ENCODE peak calls at places on chromosome 22, in eight cellular contexts. One of them, this sample, is unnamed.

GRCh38 chr22:24506802-24507438 is 11.8 kb downstream of the UPB1 start:
- DNase-seq in B cell: no peak
- DNase-seq in NCI-H2171 treated with DMSO at 0.1 percent for 48 hours: peak
- DNase-seq in naive thymus-derived CD8-positive, alpha-beta T cell: no peak
- DNase-seq in T-helper 2 cell: no peak
- DNase-seq in testis: no peak
- DNase-seq in HTR-8/SVneo: no peak
- DNase-seq in caudate nucleus: no peak
- DNase-seq in this sample: no peak

GRCh38 chr22:35299217-35299716 is 427 bp upstream of the TOM1 start:
- DNase-seq in B cell: peak
- DNase-seq in NCI-H2171 treated with DMSO at 0.1 percent for 48 hours: peak
- DNase-seq in naive thymus-derived CD8-positive, alpha-beta T cell: peak
- DNase-seq in T-helper 2 cell: no peak
- DNase-seq in testis: no peak
- DNase-seq in HTR-8/SVneo: no peak
- DNase-seq in caudate nucleus: no peak
- DNase-seq in this sample: no peak

GRCh38 chr22:42269407-42270177 is 861 bp downstream of the TCF20 start:
- DNase-seq in B cell: peak
- DNase-seq in NCI-H2171 treated with DMSO at 0.1 percent for 48 hours: peak
- DNase-seq in naive thymus-derived CD8-positive, alpha-beta T cell: peak
- DNase-seq in T-helper 2 cell: peak
- DNase-seq in testis: peak
- DNase-seq in HTR-8/SVneo: peak
- DNase-seq in caudate nucleus: no peak
- DNase-seq in this sample: no peak

GRCh38 chr22:39178206-39179111 is 26.0 kb upstream of the CBX7 start:
- DNase-seq in B cell: no peak
- DNase-seq in NCI-H2171 treated with DMSO at 0.1 percent for 48 hours: no peak
- DNase-seq in naive thymus-derived CD8-positive, alpha-beta T cell: no peak
- DNase-seq in T-helper 2 cell: no peak
- DNase-seq in testis: no peak
- DNase-seq in HTR-8/SVneo: no peak
- DNase-seq in caudate nucleus: no peak
- DNase-seq in this sample: no peak

GRCh38 chr22:44284711-44285110 is 28.0 kb downstream of the SHISAL1 start:
- DNase-seq in B cell: no peak
- DNase-seq in NCI-H2171 treated with DMSO at 0.1 percent for 48 hours: no peak
- DNase-seq in naive thymus-derived CD8-positive, alpha-beta T cell: no peak
- DNase-seq in T-helper 2 cell: no peak
- DNase-seq in testis: no peak
- DNase-seq in HTR-8/SVneo: no peak
- DNase-seq in caudate nucleus: no peak
- DNase-seq in this sample: no peak

GRCh38 chr22:42072606-42073330 is 1.3 kb upstream of the PHETA2 start:
- DNase-seq in B cell: no peak
- DNase-seq in NCI-H2171 treated with DMSO at 0.1 percent for 48 hours: no peak
- DNase-seq in naive thymus-derived CD8-positive, alpha-beta T cell: no peak
- DNase-seq in T-helper 2 cell: no peak
- DNase-seq in testis: no peak
- DNase-seq in HTR-8/SVneo: no peak
- DNase-seq in caudate nucleus: no peak
- DNase-seq in this sample: no peak

GRCh38 chr22:18012528-18012927 is 11.8 kb downstream of the MICAL3 start:
- DNase-seq in B cell: no peak
- DNase-seq in NCI-H2171 treated with DMSO at 0.1 percent for 48 hours: no peak
- DNase-seq in naive thymus-derived CD8-positive, alpha-beta T cell: no peak
- DNase-seq in T-helper 2 cell: no peak
- DNase-seq in testis: no peak
- DNase-seq in HTR-8/SVneo: no peak
- DNase-seq in caudate nucleus: no peak
- DNase-seq in this sample: no peak

GRCh38 chr22:47296405-47297260 is 534.2 kb downstream of the TBC1D22A start:
- DNase-seq in B cell: no peak
- DNase-seq in NCI-H2171 treated with DMSO at 0.1 percent for 48 hours: no peak
- DNase-seq in naive thymus-derived CD8-positive, alpha-beta T cell: no peak
- DNase-seq in T-helper 2 cell: no peak
- DNase-seq in testis: peak
- DNase-seq in HTR-8/SVneo: no peak
- DNase-seq in caudate nucleus: no peak
- DNase-seq in this sample: no peak

GRCh38 chr22:48660795-48661740 is 1166.6 kb downstream of the BRD1 start:
- DNase-seq in B cell: no peak
- DNase-seq in NCI-H2171 treated with DMSO at 0.1 percent for 48 hours: no peak
- DNase-seq in naive thymus-derived CD8-positive, alpha-beta T cell: no peak
- DNase-seq in T-helper 2 cell: no peak
- DNase-seq in testis: no peak
- DNase-seq in HTR-8/SVneo: no peak
- DNase-seq in caudate nucleus: no peak
- DNase-seq in this sample: no peak

GRCh38 chr22:48546653-48547424 is 1280.8 kb downstream of the BRD1 start:
- DNase-seq in B cell: no peak
- DNase-seq in NCI-H2171 treated with DMSO at 0.1 percent for 48 hours: no peak
- DNase-seq in naive thymus-derived CD8-positive, alpha-beta T cell: no peak
- DNase-seq in T-helper 2 cell: no peak
- DNase-seq in testis: no peak
- DNase-seq in HTR-8/SVneo: no peak
- DNase-seq in caudate nucleus: no peak
- DNase-seq in this sample: no peak

GRCh38 chr22:38868886-38869381 is 3.1 kb downstream of the CBX6 start:
- DNase-seq in B cell: peak
- DNase-seq in NCI-H2171 treated with DMSO at 0.1 percent for 48 hours: peak
- DNase-seq in naive thymus-derived CD8-positive, alpha-beta T cell: peak
- DNase-seq in T-helper 2 cell: peak
- DNase-seq in testis: peak
- DNase-seq in HTR-8/SVneo: peak
- DNase-seq in caudate nucleus: no peak
- DNase-seq in this sample: peak

GRCh38 chr22:29816539-29816938 is 21.5 kb downstream of the ASCC2 start:
- DNase-seq in B cell: no peak
- DNase-seq in NCI-H2171 treated with DMSO at 0.1 percent for 48 hours: peak
- DNase-seq in naive thymus-derived CD8-positive, alpha-beta T cell: no peak
- DNase-seq in T-helper 2 cell: no peak
- DNase-seq in testis: no peak
- DNase-seq in HTR-8/SVneo: no peak
- DNase-seq in caudate nucleus: no peak
- DNase-seq in this sample: no peak

GRCh38 chr22:50507421-50507990 is at the start of gene LMF2:
- DNase-seq in B cell: peak
- DNase-seq in NCI-H2171 treated with DMSO at 0.1 percent for 48 hours: no peak
- DNase-seq in naive thymus-derived CD8-positive, alpha-beta T cell: peak
- DNase-seq in T-helper 2 cell: peak
- DNase-seq in testis: peak
- DNase-seq in HTR-8/SVneo: peak
- DNase-seq in caudate nucleus: peak
- DNase-seq in this sample: no peak

GRCh38 chr22:21942407-21942895 is 10.2 kb downstream of the PPM1F start:
- DNase-seq in B cell: no peak
- DNase-seq in NCI-H2171 treated with DMSO at 0.1 percent for 48 hours: no peak
- DNase-seq in naive thymus-derived CD8-positive, alpha-beta T cell: peak
- DNase-seq in T-helper 2 cell: no peak
- DNase-seq in testis: no peak
- DNase-seq in HTR-8/SVneo: peak
- DNase-seq in caudate nucleus: no peak
- DNase-seq in this sample: peak

GRCh38 chr22:29926057-29926456 is 43.1 kb downstream of the MTMR3 start:
- DNase-seq in B cell: no peak
- DNase-seq in NCI-H2171 treated with DMSO at 0.1 percent for 48 hours: no peak
- DNase-seq in naive thymus-derived CD8-positive, alpha-beta T cell: no peak
- DNase-seq in T-helper 2 cell: no peak
- DNase-seq in testis: no peak
- DNase-seq in HTR-8/SVneo: no peak
- DNase-seq in caudate nucleus: no peak
- DNase-seq in this sample: no peak

GRCh38 chr22:27792452-27793165 is 8.9 kb downstream of the MN1 start:
- DNase-seq in B cell: no peak
- DNase-seq in NCI-H2171 treated with DMSO at 0.1 percent for 48 hours: peak
- DNase-seq in naive thymus-derived CD8-positive, alpha-beta T cell: no peak
- DNase-seq in T-helper 2 cell: no peak
- DNase-seq in testis: no peak
- DNase-seq in HTR-8/SVneo: no peak
- DNase-seq in caudate nucleus: no peak
- DNase-seq in this sample: no peak

GRCh38 chr22:24688294-24688693 is 85.3 kb downstream of the GGT1 start:
- DNase-seq in B cell: no peak
- DNase-seq in NCI-H2171 treated with DMSO at 0.1 percent for 48 hours: no peak
- DNase-seq in naive thymus-derived CD8-positive, alpha-beta T cell: no peak
- DNase-seq in T-helper 2 cell: no peak
- DNase-seq in testis: no peak
- DNase-seq in HTR-8/SVneo: no peak
- DNase-seq in caudate nucleus: no peak
- DNase-seq in this sample: no peak

GRCh38 chr22:32917577-32918375 is 116.3 kb downstream of the TIMP3 start:
- DNase-seq in B cell: no peak
- DNase-seq in NCI-H2171 treated with DMSO at 0.1 percent for 48 hours: peak
- DNase-seq in naive thymus-derived CD8-positive, alpha-beta T cell: no peak
- DNase-seq in T-helper 2 cell: no peak
- DNase-seq in testis: no peak
- DNase-seq in HTR-8/SVneo: no peak
- DNase-seq in caudate nucleus: no peak
- DNase-seq in this sample: no peak

GRCh38 chr22:24486501-24486921 is 8.6 kb upstream of the UPB1 start:
- DNase-seq in B cell: no peak
- DNase-seq in NCI-H2171 treated with DMSO at 0.1 percent for 48 hours: no peak
- DNase-seq in naive thymus-derived CD8-positive, alpha-beta T cell: no peak
- DNase-seq in T-helper 2 cell: no peak
- DNase-seq in testis: no peak
- DNase-seq in HTR-8/SVneo: no peak
- DNase-seq in caudate nucleus: no peak
- DNase-seq in this sample: no peak